ENCODE peak calls at places on chromosomes 6 and 20, in ten cellular contexts. E is PC-9; C is GM23248; R is MCF 10A; P is activated T-cell treated with anti-CD3 and anti-CD28 coated beads for 48 hours; J is lower leg skin; U is stimulated activated CD8-positive, alpha-beta memory T cell treated with anti-CD3 and anti-CD28 coated beads, Interleukin-7, amount 100 ng/mL, for 24 hours; O is iris pigment epithelial cell; A is WERI-Rb-1; D is central memory CD8-positive, alpha-beta T cell. T is an unnamed sample.
A peak's percentile ranks its signal among the peaks of the same experiment; 100 is the strongest.

GRCh38 chr6:75291331-75291730 is 6.7 kb upstream of the TMEM30A start:
- DNase-seq in U (no peak), O (no peak), C (no peak), R (no peak), E (no peak), A (no peak), D (no peak), P (no peak), J (no peak), T (no peak)

GRCh38 chr6:157821342-157822033 is 1.6 kb upstream of the SNX9 start:
- DNase-seq in J (no peak), U (no peak), P (no peak), A (no peak), C (peak; percentile 64), O (no peak), R (no peak), D (no peak), E (no peak), T (no peak)

GRCh38 chr6:124964084-124964763 is 2.0 kb downstream of the RNF217 start:
- DNase-seq in O (peak; percentile 63), D (no peak), P (no peak), U (no peak), R (peak; percentile 91), A (no peak), J (peak; percentile 60), E (peak; percentile 69), C (peak; percentile 57), T (peak; percentile 74)

GRCh38 chr20:37278966-37279590 is 10.4 kb upstream of the MANBAL start:
- DNase-seq in D (no peak), O (no peak), J (no peak), C (peak; percentile 77), P (no peak), A (no peak), E (no peak), R (no peak), U (no peak), T (no peak)

GRCh38 chr6:20487669-20488375 is 46.4 kb upstream of the CDKAL1 start:
- DNase-seq in A (no peak), E (no peak), P (no peak), U (no peak), C (no peak), J (no peak), R (no peak), O (peak; percentile 77), D (no peak), T (no peak)

GRCh38 chr6:92586236-92586977 is 833.0 kb downstream of the EPHA7 start:
- DNase-seq in D (no peak), A (peak; percentile 14), U (no peak), C (no peak), E (no peak), R (no peak), J (no peak), O (no peak), P (no peak), T (no peak)

GRCh38 chr20:33733654-33734576 is 2.1 kb downstream of the ZNF341 start:
- DNase-seq in U (no peak), R (peak; percentile 68), D (no peak), E (peak; percentile 99), P (no peak), A (no peak), O (peak; percentile 86), J (no peak), C (peak; percentile 84), T (peak; percentile 87)

GRCh38 chr20:51570755-51571469 is 28.4 kb upstream of the NFATC2 start:
- DNase-seq in A (no peak), J (peak; percentile 43), U (no peak), D (no peak), R (no peak), P (no peak), O (no peak), E (no peak), C (peak; percentile 61), T (no peak)

GRCh38 chr6:40631760-40632159 is 44.6 kb upstream of the LRFN2 start:
- DNase-seq in E (no peak), D (no peak), C (no peak), O (no peak), U (no peak), P (no peak), J (no peak), A (no peak), R (no peak), T (no peak)

GRCh38 chr6:13664703-13665352 is 46.8 kb downstream of the RANBP9 start:
- DNase-seq in O (peak; percentile 50), U (no peak), D (no peak), J (no peak), E (no peak), R (no peak), P (no peak), A (no peak), C (peak; percentile 59), T (peak; percentile 64)